ENCODE peak calls at places on chromosomes 12 and 14, in six cellular contexts. V is transverse colon, F is A549, B is ovary, J is sigmoid colon, R is H1. T is an unnamed sample.

GRCh38 chr12:52360663-52361271 is 6.5 kb downstream of the KRT85 start:
- DNase-seq in V (no peak), B (no peak), R (no peak), J (peak), F (no peak), T (no peak)

GRCh38 chr12:52027085-52027843 is 20.5 kb downstream of the TAMALIN start:
- DNase-seq in F (no peak), J (peak), R (no peak), B (no peak), V (no peak), T (no peak)

GRCh38 chr12:124469193-124469888 is 98.1 kb downstream of the NCOR2 start:
- DNase-seq in J (no peak), R (peak), F (no peak), V (no peak), B (peak), T (no peak)

GRCh38 chr12:3885179-3886094 is 12.2 kb upstream of the PARP11 start:
- DNase-seq in R (no peak), J (no peak), V (no peak), B (no peak), F (peak), T (no peak)

GRCh38 chr12:47938093-47938492 is 25.3 kb upstream of the TMEM106C start:
- DNase-seq in V (no peak), F (no peak), J (no peak), R (no peak), B (no peak), T (no peak)

GRCh38 chr12:71685312-71685906 is 473 bp upstream of the TMEM19 start:
- DNase-seq in B (peak), V (peak), R (no peak), F (no peak), J (no peak), T (no peak)

GRCh38 chr14:85214471-85214870 is 315.5 kb upstream of the FLRT2 start:
- DNase-seq in F (no peak), V (no peak), J (no peak), R (no peak), B (no peak), T (no peak)

GRCh38 chr12:46369095-46369473 is 3.5 kb downstream of the SLC38A2 start:
- DNase-seq in V (no peak), F (no peak), B (no peak), R (no peak), J (no peak), T (no peak)

GRCh38 chr12:66984962-66985361 is 284.2 kb upstream of the CAND1 start:
- DNase-seq in R (no peak), F (no peak), J (no peak), V (no peak), B (no peak), T (no peak)

GRCh38 chr12:29552324-29552927 is 54.9 kb upstream of the OVCH1 start:
- DNase-seq in F (peak), J (peak), V (peak), B (peak), R (peak), T (peak)

GRCh38 chr14:101004954-101005353 is 101.4 kb upstream of the RTL1 start:
- DNase-seq in R (no peak), J (peak), B (no peak), V (no peak), F (no peak), T (no peak)

GRCh38 chr12:40168001-40168400 is 56.8 kb upstream of the LRRK2 start:
- DNase-seq in J (no peak), V (no peak), B (no peak), F (no peak), R (no peak), T (no peak)

GRCh38 chr12:117875652-117876491 is 92.9 kb downstream of the KSR2 start:
- DNase-seq in B (no peak), V (no peak), F (no peak), J (no peak), R (peak), T (no peak)
- TF ChIP-seq EP300 in B (no peak), V (no peak), F (no peak), J (no peak), R (no peak), T (no peak)

DNA sequence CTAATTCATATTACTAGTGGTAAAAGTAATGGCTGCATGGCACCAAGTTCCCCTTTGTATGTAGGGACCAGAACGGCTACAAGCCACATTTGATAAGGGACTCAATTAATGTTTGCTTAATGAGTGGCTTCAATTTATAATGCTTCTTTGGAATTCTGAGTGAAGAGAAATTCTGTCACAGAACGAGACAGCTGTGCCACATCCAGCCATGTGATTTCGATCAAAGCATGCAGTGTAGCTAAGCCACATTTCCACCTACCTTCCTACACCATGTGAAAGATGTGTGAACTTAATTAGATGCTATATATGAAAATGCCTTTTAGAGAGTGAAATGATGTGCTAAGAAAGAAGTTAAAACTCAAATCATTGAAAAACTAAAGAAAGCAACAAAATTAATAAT is 217.4 kb downstream of the ACSS3 start:
- DNase-seq in J (no peak), R (no peak), V (no peak), F (no peak), B (no peak), T (no peak)
- TF ChIP-seq EP300 in J (no peak), R (no peak), V (no peak), F (no peak), B (no peak), T (no peak)

DNA sequence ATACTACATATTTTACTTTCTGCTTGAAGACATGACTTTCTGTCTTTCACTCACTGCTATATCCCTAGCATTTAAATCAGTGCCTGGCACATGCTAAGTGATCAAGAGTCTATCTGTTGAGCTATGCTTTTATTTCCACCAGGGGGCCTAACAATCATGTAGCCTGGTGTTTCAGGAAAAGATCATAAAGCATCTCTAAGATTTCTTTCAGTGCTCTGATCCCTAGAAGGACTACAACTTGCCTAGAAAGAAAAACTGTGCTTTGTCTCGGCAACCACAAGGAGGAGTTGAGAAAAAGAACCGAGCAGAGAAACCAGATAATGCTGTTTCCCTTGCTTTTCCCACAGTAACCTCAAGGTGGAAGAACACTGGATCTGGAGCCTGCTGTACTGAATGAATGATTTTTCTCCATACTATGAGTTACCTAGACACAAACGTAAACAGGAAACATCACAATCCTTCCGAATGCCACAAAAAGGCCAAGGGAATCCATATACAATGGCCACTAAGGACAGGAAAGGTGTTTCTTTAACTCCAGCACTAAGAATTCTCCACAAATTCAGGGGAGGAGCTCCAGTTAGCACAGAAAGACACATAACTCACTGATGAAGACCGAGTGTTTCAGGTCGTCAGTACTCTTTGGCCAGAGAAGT is 1.2 kb downstream of the CRY1 start:
- DNase-seq in J (no peak), B (no peak), R (no peak), V (peak), F (peak), T (no peak)
- TF ChIP-seq EP300 in J (no peak), B (no peak), R (no peak), V (no peak), F (no peak), T (peak)

GRCh38 chr12:31832740-31833540 is 104.1 kb upstream of the AMN1 start:
- DNase-seq in J (no peak), R (no peak), F (no peak), V (no peak), B (no peak), T (no peak)
- TF ChIP-seq EP300 in J (no peak), R (no peak), F (no peak), V (no peak), B (no peak), T (peak)

GRCh38 chr14:90815817-90816662 is at the start of gene TTC7B:
- DNase-seq in J (peak), B (peak), F (peak), R (no peak), V (peak), T (no peak)

GRCh38 chr14:90819734-90820393 is 3.6 kb upstream of the TTC7B start:
- DNase-seq in J (no peak), B (no peak), R (no peak), V (no peak), F (no peak), T (no peak)

GRCh38 chr14:90816686-90817436 is 631 bp upstream of the TTC7B start:
- DNase-seq in F (no peak), B (no peak), J (no peak), V (no peak), R (no peak), T (no peak)

GRCh38 chr14:90818715-90819114 is 2.5 kb upstream of the TTC7B start:
- DNase-seq in R (no peak), B (no peak), J (no peak), V (no peak), F (no peak), T (no peak)

DNA sequence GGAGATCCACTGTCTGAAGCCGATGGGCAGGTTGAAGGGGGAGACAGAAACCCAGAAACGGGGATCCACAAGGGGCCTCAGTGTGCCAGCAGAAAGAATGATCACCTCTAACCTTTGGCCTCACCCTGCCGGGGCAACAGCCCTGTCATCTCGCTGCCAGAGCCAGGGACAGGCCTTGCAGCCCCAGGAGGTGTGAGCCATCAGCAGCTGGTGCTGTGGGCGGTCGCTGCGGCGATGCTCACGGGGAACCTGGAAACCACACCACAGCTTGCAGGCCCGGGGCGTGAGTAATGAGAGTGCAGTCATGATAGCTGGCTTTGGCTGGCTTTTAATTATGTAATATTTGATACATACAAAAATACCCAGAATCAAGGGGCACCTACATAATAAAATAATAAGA is 4.7 kb upstream of the TTC7B start:
- DNase-seq in F (no peak), J (no peak), V (peak), R (no peak), B (no peak), T (no peak)
- TF ChIP-seq EP300 in F (no peak), J (no peak), V (no peak), R (no peak), B (no peak), T (no peak)

GRCh38 chr14:61472025-61472672 is 150.8 kb downstream of the PRKCH start:
- DNase-seq in F (peak), V (no peak), R (no peak), B (no peak), J (no peak), T (no peak)
- TF ChIP-seq EP300 in F (peak), V (no peak), R (no peak), B (peak), J (peak), T (peak)

GRCh38 chr14:62082779-62083178 is 320.6 kb downstream of the SNAPC1 start:
- DNase-seq in B (no peak), V (no peak), R (no peak), F (no peak), J (no peak), T (no peak)
- TF ChIP-seq EP300 in B (no peak), V (no peak), R (no peak), F (no peak), J (no peak), T (no peak)

GRCh38 chr14:29265852-29266251 is 499.3 kb downstream of the FOXG1 start:
- DNase-seq in V (no peak), F (no peak), B (no peak), J (no peak), R (no peak), T (no peak)

GRCh38 chr14:29264865-29265264 is 498.3 kb downstream of the FOXG1 start:
- DNase-seq in F (no peak), J (no peak), B (no peak), R (no peak), V (no peak), T (no peak)

GRCh38 chr14:29262979-29263378 is 496.4 kb downstream of the FOXG1 start:
- DNase-seq in V (no peak), F (no peak), B (no peak), R (no peak), J (no peak), T (no peak)
- TF ChIP-seq EP300 in V (no peak), F (no peak), B (no peak), R (no peak), J (no peak), T (no peak)